ENCODE peak calls at places on chromosome 7, in four cellular contexts. One of them, this sample, is unnamed.

GRCh38 chr7:43758029-43758860 is at the start of gene BLVRA:
- DNase-seq in Kasumi-1: no peak
- DNase-seq in GM12865: peak
- DNase-seq in AG04449: no peak
- DNase-seq in this sample: peak

GRCh38 chr7:28474267-28474618 is 61.9 kb downstream of the CREB5 start:
- DNase-seq in GM12865: no peak
- DNase-seq in Kasumi-1: no peak
- DNase-seq in AG04449: no peak
- DNase-seq in this sample: no peak

GRCh38 chr7:362416-363096 is 72.6 kb downstream of the FOXL3 start:
- DNase-seq in Kasumi-1: peak
- DNase-seq in GM12865: no peak
- DNase-seq in AG04449: no peak
- DNase-seq in this sample: no peak

GRCh38 chr7:27148031-27148775 is 629 bp upstream of the HOXA6 start:
- DNase-seq in Kasumi-1: no peak
- DNase-seq in GM12865: no peak
- DNase-seq in AG04449: no peak
- DNase-seq in this sample: no peak

GRCh38 chr7:22255342-22255741 is 101.6 kb downstream of the RAPGEF5 start:
- DNase-seq in GM12865: no peak
- DNase-seq in Kasumi-1: no peak
- DNase-seq in AG04449: no peak
- DNase-seq in this sample: peak

GRCh38 chr7:82044497-82045080 is 274.7 kb upstream of the HGF start:
- DNase-seq in AG04449: no peak
- DNase-seq in Kasumi-1: peak
- DNase-seq in GM12865: peak
- DNase-seq in this sample: peak

GRCh38 chr7:29946428-29947186 is 43.0 kb downstream of the SCRN1 start:
- DNase-seq in Kasumi-1: peak
- DNase-seq in AG04449: no peak
- DNase-seq in GM12865: peak
- DNase-seq in this sample: no peak

GRCh38 chr7:141563956-141564623 is 12.9 kb downstream of the AGK start:
- DNase-seq in AG04449: no peak
- DNase-seq in GM12865: peak
- DNase-seq in Kasumi-1: peak
- DNase-seq in this sample: peak

GRCh38 chr7:45391618-45392451 is 182.3 kb upstream of the ADCY1 start:
- DNase-seq in GM12865: no peak
- DNase-seq in AG04449: no peak
- DNase-seq in Kasumi-1: no peak
- DNase-seq in this sample: no peak

GRCh38 chr7:20784311-20785210 is 2.1 kb downstream of the SP8 start:
- DNase-seq in GM12865: no peak
- DNase-seq in Kasumi-1: no peak
- DNase-seq in AG04449: no peak
- DNase-seq in this sample: no peak

GRCh38 chr7:16135628-16136027 is 285.7 kb downstream of the CRPPA start:
- DNase-seq in AG04449: no peak
- DNase-seq in Kasumi-1: no peak
- DNase-seq in GM12865: no peak
- DNase-seq in this sample: no peak

GRCh38 chr7:108200326-108200725 is 70.2 kb upstream of the LAMB4 start:
- DNase-seq in GM12865: no peak
- DNase-seq in AG04449: no peak
- DNase-seq in Kasumi-1: no peak
- DNase-seq in this sample: no peak

GRCh38 chr7:2886900-2887299 is 42.8 kb upstream of the GNA12 start:
- DNase-seq in AG04449: no peak
- DNase-seq in Kasumi-1: peak
- DNase-seq in GM12865: peak
- DNase-seq in this sample: peak

GRCh38 chr7:24778543-24779282 is 21.4 kb upstream of the GSDME start:
- DNase-seq in GM12865: peak
- DNase-seq in AG04449: peak
- DNase-seq in Kasumi-1: peak
- DNase-seq in this sample: no peak

GRCh38 chr7:105649727-105650381 is 68.6 kb upstream of the EFCAB10 start:
- DNase-seq in AG04449: peak
- DNase-seq in Kasumi-1: no peak
- DNase-seq in GM12865: no peak
- DNase-seq in this sample: no peak

GRCh38 chr7:16025696-16026095 is 339.2 kb upstream of the MEOX2 start:
- DNase-seq in Kasumi-1: no peak
- DNase-seq in GM12865: no peak
- DNase-seq in AG04449: no peak
- DNase-seq in this sample: no peak

GRCh38 chr7:37084303-37084702 is 360.0 kb upstream of the AOAH start:
- DNase-seq in Kasumi-1: no peak
- DNase-seq in GM12865: no peak
- DNase-seq in AG04449: no peak
- DNase-seq in this sample: no peak

GRCh38 chr7:114502454-114503254 is 88.0 kb downstream of the FOXP2 start:
- DNase-seq in AG04449: no peak
- DNase-seq in GM12865: no peak
- DNase-seq in Kasumi-1: no peak
- DNase-seq in this sample: no peak